ENCODE peak calls at places on chromosomes 16 and 17, in six cellular contexts. L, W, U, P, K and S are unnamed samples.
A peak's percentile ranks its signal among the peaks of the same experiment; 100 is the strongest.

GRCh38 chr16:67783353-67783725 is 23.0 kb downstream of the RANBP10 start:
- DNase-seq in L (no peak), W (no peak), U (no peak), P (no peak), K (no peak), S (no peak)

GRCh38 chr16:15649727-15650018 is 372 bp upstream of the NDE1 start:
- DNase-seq in L (no peak), W (no peak), U (peak; percentile 30), P (no peak), K (no peak), S (no peak)

GRCh38 chr16:84751241-84751640 is 51.4 kb downstream of the USP10 start:
- DNase-seq in L (no peak), W (no peak), U (no peak), P (no peak), K (no peak), S (no peak)

GRCh38 chr16:77212736-77213541 is 13.7 kb downstream of the SYCE1L start:
- DNase-seq in L (peak; percentile 95), W (peak; percentile 69), U (peak; percentile 55), P (peak; percentile 64), K (peak; percentile 33), S (no peak)

GRCh38 chr17:41792835-41793748 is 6.6 kb upstream of the JUP start:
- DNase-seq in L (no peak), W (peak; percentile 87), U (no peak), P (no peak), K (peak; percentile 78), S (no peak)

GRCh38 chr16:2986623-2987188 is 6.5 kb upstream of the PKMYT1 start:
- DNase-seq in L (no peak), W (no peak), U (no peak), P (no peak), K (no peak), S (no peak)

GRCh38 chr16:85884808-85885463 is 14.0 kb upstream of the IRF8 start:
- DNase-seq in L (peak; percentile 56), W (no peak), U (no peak), P (no peak), K (no peak), S (no peak)

GRCh38 chr17:19418312-19418992 is 7.4 kb downstream of the RNF112 start:
- DNase-seq in L (no peak), W (no peak), U (peak; percentile 34), P (no peak), K (no peak), S (no peak)

GRCh38 chr16:78897299-78897698 is 703.2 kb downstream of the MAF start:
- DNase-seq in L (no peak), W (no peak), U (no peak), P (no peak), K (no peak), S (no peak)

GRCh38 chr17:72222571-72222970 is 101.8 kb downstream of the SOX9 start:
- DNase-seq in L (no peak), W (no peak), U (no peak), P (no peak), K (no peak), S (no peak)

GRCh38 chr17:38872671-38873385 is 3.0 kb downstream of the LASP1 start:
- DNase-seq in L (no peak), W (no peak), U (no peak), P (no peak), K (no peak), S (no peak)

GRCh38 chr17:66777689-66778225 is 57.2 kb upstream of the CACNG5 start:
- DNase-seq in L (no peak), W (no peak), U (no peak), P (no peak), K (no peak), S (peak; percentile 79)

GRCh38 chr17:56808503-56808902 is 25.2 kb downstream of the C17orf67 start:
- DNase-seq in L (no peak), W (peak; percentile 36), U (no peak), P (no peak), K (no peak), S (no peak)

GRCh38 chr17:28953444-28954118 is 2.3 kb upstream of the PHF12 start:
- DNase-seq in L (peak; percentile 89), W (no peak), U (peak; percentile 70), P (peak; percentile 83), K (peak; percentile 52), S (peak; percentile 93)

GRCh38 chr16:66972983-66973382 is 11.9 kb downstream of the CES3 start:
- DNase-seq in L (no peak), W (no peak), U (no peak), P (no peak), K (no peak), S (no peak)

GRCh38 chr17:20988001-20988641 is 54.7 kb downstream of the USP22 start:
- DNase-seq in L (peak; percentile 58), W (peak; percentile 13), U (no peak), P (no peak), K (no peak), S (no peak)

GRCh38 chr17:74243013-74243755 is 29.8 kb downstream of the TTYH2 start:
- DNase-seq in L (no peak), W (no peak), U (no peak), P (no peak), K (peak; percentile 80), S (no peak)

GRCh38 chr17:61411944-61412859 is 12.6 kb downstream of the TBX2 start:
- DNase-seq in L (peak; percentile 96), W (peak; percentile 57), U (peak; percentile 74), P (peak; percentile 82), K (peak; percentile 79), S (no peak)

GRCh38 chr16:1788095-1788707 is 5.3 kb downstream of the IGFALS start:
- DNase-seq in L (peak; percentile 85), W (no peak), U (no peak), P (no peak), K (peak; percentile 3), S (no peak)

GRCh38 chr16:28998837-28999236 is 14.0 kb downstream of the LAT start:
- DNase-seq in L (no peak), W (no peak), U (no peak), P (no peak), K (no peak), S (no peak)

GRCh38 chr17:726331-726919 is 6.0 kb upstream of the TLCD3A start:
- DNase-seq in L (no peak), W (no peak), U (no peak), P (no peak), K (no peak), S (no peak)
- H3K4me3 ChIP-seq in L (no peak overlapping the region), W (no peak overlapping the region), U (no peak overlapping the region), P (no peak overlapping the region), K (no peak overlapping the region), S (no peak overlapping the region)

GRCh38 chr17:80263253-80264047 is 2.8 kb downstream of the RNF213 start:
- DNase-seq in L (peak; percentile 96), W (peak; percentile 86), U (peak; percentile 97), P (no peak), K (peak; percentile 92), S (no peak)

GRCh38 chr17:80261159-80261894 is 675 bp downstream of the RNF213 start:
- DNase-seq in L (peak; percentile 91), W (peak; percentile 46), U (peak; percentile 82), P (peak; percentile 79), K (peak; percentile 58), S (peak; percentile 81)

GRCh38 chr17:80262775-80263244 is 2.2 kb downstream of the RNF213 start:
- DNase-seq in L (no peak), W (no peak), U (no peak), P (no peak), K (no peak), S (no peak)

GRCh38 chr17:80261895-80262279 is 1.2 kb downstream of the RNF213 start:
- DNase-seq in L (no peak), W (no peak), U (no peak), P (no peak), K (no peak), S (no peak)

GRCh38 chr17:80262291-80262690 is 1.6 kb downstream of the RNF213 start:
- DNase-seq in L (no peak), W (no peak), U (peak; percentile 24), P (no peak), K (no peak), S (no peak)
- H3K4me3 ChIP-seq in L (no peak overlapping the region), W (no peak overlapping the region), U (peak overlapping the region; percentile 79), P (peak overlapping the region; percentile 57), K (peak overlapping the region; percentile 97), S (no peak overlapping the region)

DNA sequence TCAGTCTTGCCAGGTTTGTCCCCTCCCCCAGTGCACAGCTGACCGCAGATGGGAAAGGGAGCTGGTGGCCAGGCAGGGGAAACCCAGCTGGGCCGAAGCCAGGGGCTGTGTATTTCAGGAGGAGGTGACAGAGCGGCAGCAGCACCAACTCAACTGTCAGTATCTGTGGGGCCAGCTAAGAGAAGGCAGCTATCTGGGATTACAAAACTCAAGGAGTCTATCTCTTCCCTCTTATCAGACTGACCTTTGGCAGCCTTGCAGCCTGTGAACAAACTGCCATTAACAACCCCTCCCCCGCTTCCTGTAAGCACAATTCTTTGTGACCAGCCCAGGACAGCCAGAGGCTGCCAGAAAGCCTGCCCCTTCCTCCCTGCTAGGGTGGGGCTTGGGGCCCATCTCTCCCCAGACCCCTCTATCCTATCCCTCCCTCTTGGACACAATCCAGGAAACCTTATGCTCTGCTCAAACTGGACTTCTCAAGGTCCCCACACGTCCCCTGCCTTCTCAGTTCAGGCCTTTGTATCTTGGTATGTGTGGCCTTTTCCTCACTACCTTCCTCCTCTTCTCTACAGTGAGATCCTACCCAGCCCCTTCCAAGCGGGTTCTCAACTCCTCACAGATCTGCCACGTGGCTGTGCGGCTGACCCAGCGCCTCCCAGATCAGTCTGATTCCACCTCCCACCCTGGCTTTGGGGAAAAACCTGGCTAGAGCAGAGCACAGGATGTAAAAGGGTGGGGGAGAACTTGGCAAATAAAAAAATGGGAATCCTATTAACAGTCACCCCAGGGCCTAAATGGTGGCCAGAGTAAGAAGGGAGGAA is 10.5 kb downstream of the ST3GAL2 start:
- DNase-seq in L (peak; percentile 94), W (peak; percentile 71), U (peak; percentile 67), P (no peak), K (peak; percentile 96), S (no peak)
- H3K4me3 ChIP-seq in L (no peak overlapping the region), W (no peak overlapping the region), U (peak overlapping the region; percentile 35), P (peak overlapping the region; percentile 38), K (no peak overlapping the region), S (no peak overlapping the region)

DNA sequence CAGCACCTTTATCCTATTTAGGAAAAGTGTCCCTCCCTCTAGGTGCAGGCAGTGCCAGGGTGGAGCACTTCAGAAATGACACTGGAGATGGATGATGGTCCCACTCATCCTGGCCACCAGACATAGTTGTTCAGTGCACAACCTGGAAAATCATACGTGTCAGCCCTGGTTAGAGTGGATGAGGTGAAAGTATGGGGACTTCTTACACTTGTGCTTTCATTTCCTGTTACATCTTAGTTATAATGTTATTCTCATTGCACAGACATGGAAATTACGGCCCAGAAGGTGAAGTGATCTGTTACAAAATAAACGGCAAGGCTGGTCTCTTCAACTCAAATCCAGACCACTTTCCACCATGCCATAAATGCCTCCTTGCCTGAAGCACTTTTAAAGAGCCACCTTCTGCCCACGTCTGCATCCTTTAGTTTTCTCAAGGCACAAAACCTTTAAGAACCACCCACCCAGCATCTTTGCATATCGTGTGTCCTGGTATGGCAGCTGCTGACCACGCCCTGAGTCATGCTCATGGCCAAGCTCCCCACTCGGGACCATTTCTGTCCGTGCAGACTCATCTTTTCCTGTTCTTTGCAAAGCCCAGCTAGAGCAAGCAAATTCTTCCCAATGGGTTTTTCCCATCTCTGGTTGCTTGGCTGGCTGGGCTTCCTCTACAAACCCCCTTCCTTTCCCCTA is 22.4 kb downstream of the TBC1D3B start:
- DNase-seq in L (peak; percentile 34), W (no peak), U (no peak), P (no peak), K (no peak), S (no peak)
- H3K4me3 ChIP-seq in L (no peak overlapping the region), W (no peak overlapping the region), U (no peak overlapping the region), P (no peak overlapping the region), K (no peak overlapping the region), S (no peak overlapping the region)